ENCODE peak calls at places on chromosomes 12 and 14, in seven cellular contexts. R, N, P, B, G, L and Z are unnamed samples.

GRCh38 chr14:41873379-41874034 is 266.8 kb downstream of the LRFN5 start:
- DNase-seq in P (no peak), N (no peak), L (peak; percentile 68), B (peak; percentile 76), G (no peak), R (no peak), Z (no peak)

GRCh38 chr12:66140726-66141125 is 10.2 kb upstream of the LLPH start:
- DNase-seq in N (no peak), G (no peak), R (no peak), L (no peak), B (no peak), P (no peak), Z (no peak)

GRCh38 chr12:98646165-98646764 is 1.2 kb downstream of the APAF1 start:
- DNase-seq in P (no peak), B (peak; percentile 30), N (no peak), R (no peak), G (no peak), L (peak; percentile 39), Z (no peak)

GRCh38 chr14:98704441-98704840 is 567.6 kb downstream of the BCL11B start:
- DNase-seq in N (no peak), B (no peak), R (no peak), L (no peak), G (no peak), P (no peak), Z (no peak)

GRCh38 chr12:51863363-51863920 is 14.9 kb upstream of the FIGNL2 start:
- DNase-seq in P (no peak), G (no peak), R (no peak), L (no peak), B (peak; percentile 21), N (no peak), Z (no peak)

GRCh38 chr12:54156578-54156977 is 32.2 kb downstream of the SMUG1 start:
- DNase-seq in B (no peak), N (no peak), R (no peak), G (no peak), P (no peak), L (no peak), Z (no peak)

GRCh38 chr14:47511829-47512228 is 163.6 kb downstream of the MDGA2 start:
- DNase-seq in B (no peak), N (no peak), L (no peak), P (no peak), G (no peak), R (no peak), Z (no peak)

GRCh38 chr12:116248433-116248832 is 29.1 kb downstream of the MED13L start:
- DNase-seq in B (no peak), L (no peak), G (no peak), P (no peak), R (no peak), N (no peak), Z (no peak)

GRCh38 chr12:32115404-32116104 is 8.9 kb downstream of the BICD1 start:
- DNase-seq in P (no peak), G (peak; percentile 78), N (peak; percentile 95), L (peak; percentile 99), B (peak; percentile 99), R (no peak), Z (no peak)

GRCh38 chr14:47676301-47676617 is 854 bp upstream of the MDGA2 start:
- DNase-seq in G (no peak), N (no peak), P (no peak), L (no peak), R (no peak), B (no peak), Z (no peak)

GRCh38 chr12:125305221-125305620 is 240.0 kb downstream of the AACS start:
- DNase-seq in N (no peak), P (no peak), G (no peak), L (no peak), R (no peak), B (no peak), Z (no peak)

GRCh38 chr12:17459214-17459613 is 630.8 kb downstream of the RERGL start:
- DNase-seq in L (no peak), N (no peak), B (no peak), R (no peak), P (no peak), G (no peak), Z (no peak)

GRCh38 chr12:118190266-118190665 is 54.3 kb downstream of the PEBP1 start:
- DNase-seq in R (no peak), G (no peak), B (peak; percentile 50), P (no peak), L (peak; percentile 51), N (no peak), Z (no peak)

GRCh38 chr14:105180598-105181528 is at the start of gene NUDT14:
- DNase-seq in P (peak; percentile 98), L (no peak), N (peak; percentile 66), B (peak; percentile 53), G (no peak), R (peak; percentile 86), Z (peak; percentile 81)

GRCh38 chr12:115402443-115403170 is 718.6 kb upstream of the TBX3 start:
- DNase-seq in R (no peak), P (no peak), N (no peak), B (no peak), G (no peak), L (peak; percentile 65), Z (no peak)

GRCh38 chr12:123962530-123962929 is 10.1 kb downstream of the CCDC92 start:
- DNase-seq in L (no peak), B (no peak), R (no peak), P (no peak), G (no peak), N (no peak), Z (no peak)
- TF ChIP-seq CTCF in L (no peak), B (no peak), R (no peak), P (no peak), G (no peak), N (no peak), Z (no peak)

GRCh38 chr12:55739025-55739378 is 3.9 kb upstream of the GDF11 start:
- DNase-seq in L (no peak), N (no peak), R (no peak), B (no peak), G (no peak), P (no peak), Z (no peak)
- TF ChIP-seq CTCF in L (no peak), N (no peak), R (peak; percentile 3), B (no peak), G (no peak), P (no peak), Z (no peak)

DNA sequence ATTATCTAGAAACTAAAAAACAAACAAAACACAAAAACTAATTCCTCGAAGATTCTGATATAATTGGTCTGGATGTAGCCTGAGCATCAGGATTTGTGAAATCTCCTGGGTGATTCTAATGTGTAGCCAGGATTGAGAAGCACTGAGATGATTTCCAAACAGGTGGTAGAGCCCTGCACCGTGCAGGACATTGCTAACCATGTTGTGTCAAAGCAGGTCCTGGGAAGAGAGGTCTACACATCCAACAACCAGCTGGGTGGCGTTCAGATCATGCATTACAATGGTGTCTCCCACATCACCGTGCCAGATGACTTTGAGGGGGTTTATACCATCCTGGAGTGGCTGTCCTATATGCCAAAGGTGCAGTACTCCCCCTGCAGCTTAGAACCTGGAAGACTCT is 56.3 kb downstream of the FOXN4 start:
- DNase-seq in R (no peak), G (no peak), N (no peak), L (no peak), B (no peak), P (no peak), Z (no peak)
- TF ChIP-seq CTCF in R (no peak), G (no peak), N (no peak), L (no peak), B (no peak), P (no peak), Z (no peak)

DNA sequence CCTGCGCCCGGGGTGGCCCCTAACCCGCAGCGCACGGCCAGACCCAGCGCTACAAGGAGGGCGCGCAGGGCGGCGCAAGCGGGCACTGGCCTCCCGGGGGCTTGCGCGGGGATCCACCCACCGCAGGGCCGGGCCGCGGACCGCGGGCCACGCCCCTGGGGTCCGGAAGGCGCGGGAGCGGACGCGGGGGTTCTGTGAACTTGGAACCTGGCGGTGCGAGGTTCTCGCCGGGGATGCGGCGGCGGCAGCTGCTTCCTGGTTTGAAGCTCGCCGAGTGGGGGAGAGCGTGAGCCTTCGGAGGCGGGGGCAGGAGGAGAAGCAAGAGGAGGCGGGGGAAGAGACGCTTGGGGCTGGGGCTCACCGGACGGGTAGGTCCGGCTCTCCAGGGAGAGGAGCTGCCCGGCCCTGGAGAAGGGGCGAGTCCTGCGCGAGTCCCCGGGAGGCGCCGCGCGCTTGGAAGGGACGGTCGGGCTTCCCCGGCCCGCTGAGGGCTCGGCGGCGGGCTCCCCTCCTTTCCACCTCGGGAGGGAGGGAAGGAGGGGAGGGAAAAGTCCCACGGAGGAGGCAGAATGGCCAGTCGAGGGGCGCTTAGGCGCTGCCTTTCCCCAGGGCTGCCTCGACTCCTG is at the start of gene PRKCH:
- DNase-seq in B (peak; percentile 65), G (no peak), L (peak; percentile 12), P (peak; percentile 94), N (peak; percentile 30), R (peak; percentile 42), Z (peak; percentile 58)
- TF ChIP-seq CTCF in B (peak; percentile 12), G (no peak), L (no peak), P (no peak), N (no peak), R (no peak), Z (peak; percentile 35)

DNA sequence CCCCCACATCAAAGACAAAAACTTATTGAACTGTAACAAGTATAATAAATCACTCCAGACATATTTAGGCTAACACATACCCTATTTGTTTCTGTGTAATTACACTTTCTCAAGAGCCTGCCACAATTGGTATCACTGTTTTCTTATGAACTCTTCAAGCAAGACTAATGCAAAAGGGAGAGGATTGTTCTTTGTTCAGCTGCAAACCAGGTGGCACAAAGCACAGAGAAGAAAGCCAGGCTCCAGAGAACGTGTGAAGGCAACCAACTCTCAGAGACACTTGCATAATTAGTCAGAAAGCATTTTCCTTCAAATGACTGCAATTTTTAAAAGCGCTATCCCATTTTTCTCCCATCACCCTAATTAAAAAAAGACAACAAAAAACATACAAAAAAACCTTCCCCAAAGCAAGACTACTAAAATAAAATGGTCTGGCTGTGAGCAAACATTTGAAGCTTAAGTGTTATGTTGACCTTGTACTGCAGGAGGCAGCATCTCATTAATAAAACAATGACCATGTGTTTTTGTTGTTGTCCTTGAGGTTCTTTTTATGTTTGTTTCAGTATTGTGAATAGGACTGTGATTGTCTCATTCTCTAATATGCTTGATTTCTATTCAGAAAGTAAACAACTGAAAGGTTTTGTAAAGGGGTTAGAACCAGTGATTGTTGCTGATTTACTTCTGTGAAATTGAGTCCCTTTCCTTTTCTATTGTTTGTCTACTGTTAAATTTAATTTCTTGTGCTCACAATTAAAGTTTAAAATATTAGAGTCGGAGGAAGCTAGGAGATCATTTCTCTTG is 452.7 kb upstream of the PDE3A start:
- DNase-seq in G (no peak), L (peak; percentile 75), R (no peak), N (no peak), B (peak; percentile 78), P (no peak), Z (no peak)
- TF ChIP-seq CTCF in G (peak; percentile 10), L (peak; percentile 70), R (no peak), N (peak; percentile 45), B (peak; percentile 65), P (peak; percentile 34), Z (peak; percentile 83)

GRCh38 chr12:27193854-27194544 is 50.1 kb upstream of the STK38L start:
- DNase-seq in L (peak; percentile 87), B (peak; percentile 87), P (no peak), R (no peak), G (no peak), N (no peak), Z (no peak)
- TF ChIP-seq CTCF in L (no peak), B (no peak), P (no peak), R (no peak), G (no peak), N (no peak), Z (no peak)